ENCODE peak calls at places on chromosomes 5 and 9, in eight cellular contexts. C is A549, X is mammary epithelial cell, G is BE2C, V is HCT116, I is stomach, N is kidney, M is IMR-90. J is an unnamed sample.

GRCh38 chr9:127921592-127922120 is 4.8 kb upstream of the ST6GALNAC4 start:
- DNase-seq in C (peak; percentile 85), X (no peak), G (peak; percentile 70), V (no peak), I (peak; percentile 81), N (peak; percentile 88), M (no peak), J (peak; percentile 58)

GRCh38 chr5:1171340-1171941 is 30.0 kb upstream of the SLC6A19 start:
- DNase-seq in C (no peak), X (no peak), G (no peak), V (no peak), I (no peak), N (peak; percentile 52), M (peak; percentile 33), J (peak; percentile 63)

GRCh38 chr5:132024789-132025402 is 13.4 kb upstream of the ACSL6 start:
- DNase-seq in C (no peak), X (no peak), G (peak; percentile 67), V (no peak), I (no peak), N (peak; percentile 16), M (no peak), J (no peak)

GRCh38 chr9:137049544-137050449 is 3.8 kb upstream of the NPDC1 start:
- DNase-seq in C (peak; percentile 73), X (no peak), G (peak; percentile 84), V (no peak), I (peak; percentile 84), N (no peak), M (peak; percentile 20), J (peak; percentile 81)

GRCh38 chr5:158758666-158759065 is 341.1 kb downstream of the EBF1 start:
- DNase-seq in C (no peak), X (no peak), G (no peak), V (no peak), I (no peak), N (no peak), M (peak; percentile 2), J (no peak)

GRCh38 chr9:97848582-97849237 is 4.3 kb upstream of the FOXE1 start:
- DNase-seq in C (no peak), X (no peak), G (no peak), V (no peak), I (no peak), N (peak; percentile 77), M (peak; percentile 3), J (no peak)

GRCh38 chr5:123708074-123708806 is 196.3 kb downstream of the CSNK1G3 start:
- DNase-seq in C (no peak), X (peak; percentile 70), G (no peak), V (no peak), I (no peak), N (no peak), M (peak; percentile 90), J (no peak)

GRCh38 chr9:88458716-88459115 is 70.5 kb downstream of the SPIN1 start:
- DNase-seq in C (no peak), X (no peak), G (no peak), V (no peak), I (no peak), N (no peak), M (peak; percentile 75), J (peak; percentile 88)

GRCh38 chr5:56376128-56376527 is 143.0 kb upstream of the ANKRD55 start:
- DNase-seq in C (no peak), X (no peak), G (no peak), V (no peak), I (no peak), N (no peak), M (no peak), J (no peak)

GRCh38 chr9:85715587-85715986 is 26.2 kb downstream of the AGTPBP1 start:
- DNase-seq in C (no peak), X (no peak), G (no peak), V (no peak), I (no peak), N (no peak), M (no peak), J (no peak)

GRCh38 chr9:1460143-1460769 is 410.1 kb downstream of the DMRT2 start:
- DNase-seq in C (no peak), X (peak; percentile 2), G (no peak), V (no peak), I (no peak), N (no peak), M (no peak), J (peak; percentile 16)
- TF ChIP-seq CTCF in C (no peak), X (peak; percentile 43), G (peak; percentile 12), V (peak; percentile 38), I (peak; percentile 20), N (peak; percentile 20), M (no peak), J (peak; percentile 59)

GRCh38 chr5:42515504-42515903 is 92.3 kb downstream of the GHR start:
- DNase-seq in C (no peak), X (no peak), G (no peak), V (no peak), I (no peak), N (no peak), M (no peak), J (no peak)

GRCh38 chr5:42517164-42517563 is 93.9 kb downstream of the GHR start:
- DNase-seq in C (no peak), X (no peak), G (no peak), V (no peak), I (no peak), N (no peak), M (no peak), J (no peak)

GRCh38 chr5:42516282-42517042 is 93.2 kb downstream of the GHR start:
- DNase-seq in C (no peak), X (no peak), G (no peak), V (no peak), I (no peak), N (no peak), M (no peak), J (no peak)

GRCh38 chr5:42513246-42513645 is 90.0 kb downstream of the GHR start:
- DNase-seq in C (no peak), X (no peak), G (no peak), V (no peak), I (no peak), N (no peak), M (no peak), J (no peak)

GRCh38 chr5:42514759-42515158 is 91.5 kb downstream of the GHR start:
- DNase-seq in C (no peak), X (peak; percentile 7), G (no peak), V (no peak), I (no peak), N (no peak), M (no peak), J (peak; percentile 18)
- H3K4me1 ChIP-seq in C (no peaks in the 10 kb centered on the region), X (no peaks in the 10 kb centered on the region), G (no peaks in the 10 kb centered on the region), V (no peaks in the 10 kb centered on the region), I (peaks cover 33% of the 10 kb centered on the region), N (peaks cover 28% of the 10 kb centered on the region), M (no peaks in the 10 kb centered on the region), J (peaks cover 2% of the 10 kb centered on the region)

DNA sequence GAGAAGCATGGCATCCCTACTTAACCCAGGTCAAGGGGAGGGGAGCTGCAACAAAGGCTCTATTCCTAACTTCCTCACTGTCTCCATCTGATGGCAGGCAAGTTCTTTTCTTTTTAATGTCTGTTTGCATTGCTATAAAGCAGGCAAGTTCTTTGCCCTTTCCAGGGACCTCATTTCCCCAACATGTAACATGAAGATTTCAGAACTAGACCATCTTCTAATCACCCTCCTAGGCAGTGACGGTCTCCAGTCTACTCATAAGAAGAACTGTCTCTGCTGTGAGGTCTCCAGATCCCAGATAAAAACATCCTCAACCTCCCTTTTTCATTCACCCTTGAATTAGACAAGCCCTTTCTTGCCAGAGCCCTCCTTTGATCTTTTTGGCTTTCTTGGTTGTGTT is 42.1 kb downstream of the PPP1R2B start:
- DNase-seq in C (no peak), X (no peak), G (no peak), V (no peak), I (no peak), N (no peak), M (no peak), J (no peak)
- TF ChIP-seq CTCF in C (no peak), X (no peak), G (no peak), V (no peak), I (no peak), N (no peak), M (no peak), J (no peak)

GRCh38 chr5:98463222-98463621 is 310.2 kb upstream of the RGMB start:
- DNase-seq in C (no peak), X (no peak), G (no peak), V (no peak), I (no peak), N (no peak), M (no peak), J (no peak)
- H3K4me1 ChIP-seq in C (no peaks in the 10 kb centered on the region), X (peaks cover 10% of the 10 kb centered on the region), G (no peaks in the 10 kb centered on the region), V (no peaks in the 10 kb centered on the region), I (no peaks in the 10 kb centered on the region), N (no peaks in the 10 kb centered on the region), M (peaks cover 2% of the 10 kb centered on the region), J (no peaks in the 10 kb centered on the region)

GRCh38 chr9:2489838-2490314 is 131.7 kb upstream of the VLDLR start:
- DNase-seq in C (no peak), X (no peak), G (peak; percentile 66), V (no peak), I (no peak), N (no peak), M (peak; percentile 60), J (peak; percentile 95)
- TF ChIP-seq CTCF in C (no peak), X (no peak), G (peak; percentile 15), V (no peak), I (no peak), N (no peak), M (no peak), J (no peak)

GRCh38 chr9:36138901-36139300 is 2.4 kb downstream of the GLIPR2 start:
- DNase-seq in C (no peak), X (no peak), G (no peak), V (no peak), I (no peak), N (no peak), M (no peak), J (no peak)
- H3K4me1 ChIP-seq in C (peaks cover 16% of the 10 kb centered on the region), X (peaks cover 12% of the 10 kb centered on the region), G (no peaks in the 10 kb centered on the region), V (no peaks in the 10 kb centered on the region), I (peaks cover 81% of the 10 kb centered on the region), N (peaks cover 3% of the 10 kb centered on the region), M (peaks cover 19% of the 10 kb centered on the region), J (no peaks in the 10 kb centered on the region)

GRCh38 chr5:141095263-141095641 is 837 bp downstream of the PCDHB2 start:
- DNase-seq in C (no peak), X (no peak), G (no peak), V (no peak), I (no peak), N (peak; percentile 41), M (no peak), J (peak; percentile 5)

GRCh38 chr5:141100243-141100805 is at the start of gene PCDHB3:
- DNase-seq in C (no peak), X (peak; percentile 48), G (peak; percentile 68), V (peak; percentile 16), I (no peak), N (peak; percentile 64), M (peak; percentile 16), J (no peak)

GRCh38 chr5:141094481-141095262 is at the start of gene PCDHB2:
- DNase-seq in C (peak; percentile 35), X (peak; percentile 71), G (peak; percentile 76), V (no peak), I (no peak), N (peak; percentile 50), M (peak; percentile 14), J (peak; percentile 6)
- TF ChIP-seq CTCF in C (peak; percentile 58), X (peak; percentile 57), G (peak; percentile 65), V (no peak), I (no peak), N (no peak), M (peak; percentile 29), J (no peak)

GRCh38 chr5:172107606-172108005 is 80.4 kb downstream of the STK10 start:
- DNase-seq in C (peak; percentile 24), X (peak; percentile 46), G (no peak), V (no peak), I (no peak), N (peak; percentile 41), M (peak; percentile 84), J (no peak)
- H3K4me1 ChIP-seq in C (peaks cover 33% of the 10 kb centered on the region), X (peaks cover 74% of the 10 kb centered on the region), G (peaks cover 7% of the 10 kb centered on the region), V (peaks cover 17% of the 10 kb centered on the region), I (peaks cover 59% of the 10 kb centered on the region), N (peaks cover 5% of the 10 kb centered on the region), M (peaks cover 34% of the 10 kb centered on the region), J (peaks cover 15% of the 10 kb centered on the region)

J was measured in cardiac muscle cell.